ENCODE peak calls at places on chromosome 13, in five cellular contexts. One of them, this sample, is unnamed.

GRCh38 chr13:113366031-113366588 is 2.2 kb upstream of the GRTP1 start:
- DNase-seq in M059J: no peak
- DNase-seq in HT1080: no peak
- DNase-seq in fibroblast of mammary gland: no peak
- DNase-seq in HEK293T: no peak
- DNase-seq in this sample: no peak

GRCh38 chr13:110912651-110913051 is 2.2 kb downstream of the ANKRD10 start:
- DNase-seq in M059J: peak
- DNase-seq in HT1080: peak
- DNase-seq in fibroblast of mammary gland: peak
- DNase-seq in HEK293T: no peak
- DNase-seq in this sample: no peak

GRCh38 chr13:97148894-97149293 is 73.2 kb upstream of the MBNL2 start:
- DNase-seq in M059J: no peak
- DNase-seq in HT1080: no peak
- DNase-seq in fibroblast of mammary gland: no peak
- DNase-seq in HEK293T: no peak
- DNase-seq in this sample: no peak

GRCh38 chr13:33721719-33722118 is 96.2 kb upstream of the RFC3 start:
- DNase-seq in M059J: peak
- DNase-seq in HT1080: peak
- DNase-seq in fibroblast of mammary gland: peak
- DNase-seq in HEK293T: no peak
- DNase-seq in this sample: no peak

GRCh38 chr13:31881495-31881882 is 142.2 kb downstream of the RXFP2 start:
- DNase-seq in M059J: no peak
- DNase-seq in HT1080: no peak
- DNase-seq in fibroblast of mammary gland: no peak
- DNase-seq in HEK293T: no peak
- DNase-seq in this sample: no peak

GRCh38 chr13:25295228-25295627 is 6.2 kb upstream of the NUP58 start:
- DNase-seq in M059J: no peak
- DNase-seq in HT1080: peak
- DNase-seq in fibroblast of mammary gland: peak
- DNase-seq in HEK293T: no peak
- DNase-seq in this sample: no peak

GRCh38 chr13:37446503-37446902 is 152.1 kb downstream of the POSTN start:
- DNase-seq in M059J: peak
- DNase-seq in HT1080: peak
- DNase-seq in fibroblast of mammary gland: peak
- DNase-seq in HEK293T: no peak
- DNase-seq in this sample: no peak

GRCh38 chr13:112928958-112929777 is 39.8 kb upstream of the MCF2L start:
- DNase-seq in M059J: no peak
- DNase-seq in HT1080: no peak
- DNase-seq in fibroblast of mammary gland: peak
- DNase-seq in HEK293T: no peak
- DNase-seq in this sample: no peak

GRCh38 chr13:45615501-45616101 is at the start of gene ERICH6B:
- DNase-seq in M059J: peak
- DNase-seq in HT1080: peak
- DNase-seq in fibroblast of mammary gland: peak
- DNase-seq in HEK293T: no peak
- DNase-seq in this sample: no peak

GRCh38 chr13:24162604-24163003 is 2.1 kb downstream of the SPATA13 start:
- DNase-seq in M059J: no peak
- DNase-seq in HT1080: no peak
- DNase-seq in fibroblast of mammary gland: no peak
- DNase-seq in HEK293T: no peak
- DNase-seq in this sample: no peak

GRCh38 chr13:75321084-75321483 is 160.9 kb downstream of the TBC1D4 start:
- DNase-seq in M059J: no peak
- DNase-seq in HT1080: no peak
- DNase-seq in fibroblast of mammary gland: no peak
- DNase-seq in HEK293T: no peak
- DNase-seq in this sample: no peak

GRCh38 chr13:99926014-99926731 is 45.4 kb downstream of the ZIC5 start:
- DNase-seq in M059J: no peak
- DNase-seq in HT1080: peak
- DNase-seq in fibroblast of mammary gland: peak
- DNase-seq in HEK293T: peak
- DNase-seq in this sample: no peak

GRCh38 chr13:29948246-29948645 is 97.8 kb upstream of the UBL3 start:
- DNase-seq in M059J: peak
- DNase-seq in HT1080: no peak
- DNase-seq in fibroblast of mammary gland: peak
- DNase-seq in HEK293T: no peak
- DNase-seq in this sample: no peak

GRCh38 chr13:112029143-112029542 is 37.8 kb upstream of the SOX1 start:
- DNase-seq in M059J: no peak
- DNase-seq in HT1080: no peak
- DNase-seq in fibroblast of mammary gland: no peak
- DNase-seq in HEK293T: no peak
- DNase-seq in this sample: no peak

GRCh38 chr13:42215578-42216421 is 56.2 kb upstream of the AKAP11 start:
- DNase-seq in M059J: peak
- DNase-seq in HT1080: peak
- DNase-seq in fibroblast of mammary gland: peak
- DNase-seq in HEK293T: peak
- DNase-seq in this sample: peak